ENCODE peak calls at places on chromosome 14, in nine cellular contexts. N is NCI-H1105; L is thoracic aorta; P is pancreas; R is omental fat pad; V is T-cell; Y is stimulated activated CD8-positive, alpha-beta memory T cell treated with anti-CD3 and anti-CD28 coated beads, Interleukin-4, amount 100 ng/mL, for 48 hours; F is activated T-cell treated with anti-CD3 and anti-CD28 coated beads for 1 hour; G is iPS DF 19.7. U is an unnamed sample.

GRCh38 chr14:64704145-64704742 is at the start of gene PLEKHG3:
- DNase-seq in N (peak), L (no peak), P (peak), R (no peak), V (peak), Y (peak), F (no peak), G (no peak), U (no peak)

GRCh38 chr14:76204436-76205230 is 52.9 kb downstream of the GPATCH2L start:
- DNase-seq in N (no peak), L (no peak), P (no peak), R (no peak), V (no peak), Y (no peak), F (no peak), G (no peak), U (no peak)

GRCh38 chr14:23569443-23570151 is 2.0 kb upstream of the AP1G2 start:
- DNase-seq in N (no peak), L (no peak), P (no peak), R (no peak), V (no peak), Y (no peak), F (no peak), G (no peak), U (no peak)

GRCh38 chr14:106518054-106518943 is 991.9 kb downstream of the TMEM121 start:
- DNase-seq in N (no peak), L (no peak), P (no peak), R (no peak), V (peak), Y (peak), F (peak), G (no peak), U (no peak)

GRCh38 chr14:94598816-94599655 is 13.2 kb upstream of the SERPINA3 start:
- DNase-seq in N (peak), L (peak), P (peak), R (peak), V (no peak), Y (no peak), F (no peak), G (no peak), U (peak)

GRCh38 chr14:75427126-75427481 is 718 bp upstream of the JDP2 start:
- DNase-seq in N (no peak), L (no peak), P (peak), R (no peak), V (no peak), Y (no peak), F (no peak), G (no peak), U (no peak)

GRCh38 chr14:102058931-102059330 is 27.9 kb downstream of the HSP90AA1 start:
- DNase-seq in N (no peak), L (no peak), P (no peak), R (no peak), V (no peak), Y (no peak), F (no peak), G (no peak), U (no peak)

GRCh38 chr14:102026934-102027333 is 59.9 kb downstream of the HSP90AA1 start:
- DNase-seq in N (no peak), L (no peak), P (no peak), R (no peak), V (no peak), Y (no peak), F (no peak), G (no peak), U (no peak)

GRCh38 chr14:43475762-43476161 is 1031.3 kb downstream of the FSCB start:
- DNase-seq in N (no peak), L (no peak), P (no peak), R (no peak), V (no peak), Y (no peak), F (no peak), G (no peak), U (no peak)

GRCh38 chr14:74579447-74580274 is 32.4 kb downstream of the LTBP2 start:
- DNase-seq in N (no peak), L (no peak), P (no peak), R (no peak), V (no peak), Y (peak), F (no peak), G (no peak), U (peak)

GRCh38 chr14:86646688-86647687 is 1117.0 kb downstream of the FLRT2 start:
- DNase-seq in N (no peak), L (no peak), P (no peak), R (no peak), V (no peak), Y (no peak), F (no peak), G (no peak), U (no peak)

GRCh38 chr14:32559048-32559447 is 229.9 kb downstream of the AKAP6 start:
- DNase-seq in N (no peak), L (no peak), P (no peak), R (no peak), V (no peak), Y (no peak), F (no peak), G (no peak), U (no peak)

GRCh38 chr14:80809663-80810062 is 131.9 kb downstream of the CEP128 start:
- DNase-seq in N (no peak), L (no peak), P (no peak), R (no peak), V (no peak), Y (no peak), F (no peak), G (no peak), U (no peak)

GRCh38 chr14:75009176-75009575 is 6.5 kb downstream of the EIF2B2 start:
- DNase-seq in N (no peak), L (no peak), P (no peak), R (no peak), V (no peak), Y (no peak), F (no peak), G (no peak), U (no peak)

GRCh38 chr14:106790189-106791036 is 1264.0 kb downstream of the TMEM121 start:
- DNase-seq in N (no peak), L (no peak), P (peak), R (peak), V (peak), Y (peak), F (peak), G (no peak), U (no peak)

GRCh38 chr14:103273847-103274615 is 60.0 kb upstream of the EIF5 start:
- DNase-seq in N (no peak), L (no peak), P (no peak), R (no peak), V (no peak), Y (no peak), F (no peak), G (no peak), U (no peak)

GRCh38 chr14:32244404-32244803 is 41.3 kb upstream of the RNU6-8 start:
- DNase-seq in N (no peak), L (no peak), P (no peak), R (no peak), V (no peak), Y (no peak), F (no peak), G (no peak), U (no peak)

GRCh38 chr14:30848449-30849240 is 25.7 kb upstream of the COCH start:
- DNase-seq in N (no peak), L (no peak), P (no peak), R (no peak), V (no peak), Y (no peak), F (no peak), G (no peak), U (no peak)

GRCh38 chr14:88987516-88987915 is 163.1 kb downstream of the TTC8 start:
- DNase-seq in N (no peak), L (no peak), P (no peak), R (no peak), V (no peak), Y (no peak), F (no peak), G (no peak), U (no peak)

GRCh38 chr14:70378687-70379086 is 19.2 kb upstream of the COX16 start:
- DNase-seq in N (no peak), L (no peak), P (no peak), R (no peak), V (no peak), Y (no peak), F (no peak), G (no peak), U (no peak)

GRCh38 chr14:35229495-35230089 is 62.6 kb upstream of the PSMA6 start:
- DNase-seq in N (peak), L (no peak), P (no peak), R (no peak), V (no peak), Y (no peak), F (no peak), G (no peak), U (no peak)

GRCh38 chr14:54814076-54814475 is 88.5 kb downstream of the GCH1 start:
- DNase-seq in N (no peak), L (no peak), P (no peak), R (no peak), V (no peak), Y (peak), F (no peak), G (no peak), U (no peak)

GRCh38 chr14:81625343-81625742 is 91.7 kb upstream of the SEL1L start:
- DNase-seq in N (peak), L (no peak), P (no peak), R (no peak), V (no peak), Y (no peak), F (no peak), G (no peak), U (no peak)

GRCh38 chr14:26204362-26204953 is 393.4 kb downstream of the NOVA1 start:
- DNase-seq in N (peak), L (no peak), P (no peak), R (no peak), V (no peak), Y (no peak), F (no peak), G (no peak), U (no peak)

GRCh38 chr14:81946808-81947798 is 413.4 kb upstream of the SEL1L start:
- DNase-seq in N (no peak), L (no peak), P (no peak), R (no peak), V (no peak), Y (no peak), F (no peak), G (no peak), U (no peak)

GRCh38 chr14:77139540-77140342 is 1.9 kb downstream of the ZDHHC22 start:
- DNase-seq in N (peak), L (no peak), P (peak), R (no peak), V (peak), Y (peak), F (no peak), G (no peak), U (no peak)

GRCh38 chr14:67515386-67516079 is 17.6 kb upstream of the PLEKHH1 start:
- DNase-seq in N (no peak), L (no peak), P (peak), R (no peak), V (peak), Y (peak), F (peak), G (no peak), U (no peak)

GRCh38 chr14:96624661-96625435 is 122.7 kb downstream of the PAPOLA start:
- DNase-seq in N (no peak), L (no peak), P (no peak), R (no peak), V (no peak), Y (no peak), F (no peak), G (no peak), U (no peak)

GRCh38 chr14:60724080-60724618 is at the start of gene SIX4:
- DNase-seq in N (peak), L (peak), P (peak), R (peak), V (no peak), Y (peak), F (no peak), G (peak), U (peak)

GRCh38 chr14:23137221-23138172 is 18.4 kb upstream of the CEBPE start:
- DNase-seq in N (no peak), L (no peak), P (no peak), R (no peak), V (no peak), Y (no peak), F (no peak), G (no peak), U (no peak)

GRCh38 chr14:66910306-66910705 is 278.9 kb upstream of the GARIN2 start:
- DNase-seq in N (no peak), L (no peak), P (no peak), R (no peak), V (no peak), Y (no peak), F (no peak), G (no peak), U (no peak)

U was measured in HS-5.